ENCODE peak calls at places on chromosomes 5 and 9, in four cellular contexts. G is heart left ventricle, T is Peyer's patch, M is ovary. L is an unnamed sample. For H3K27me3, the result is how much of the 10 kb centered on the place peaks cover.

GRCh38 chr5:112684737-112685136 is 52.9 kb upstream of the APC start:
- DNase-seq in T (no peak), M (no peak), G (peak), L (no peak)

GRCh38 chr9:124054671-124055212 is 43.2 kb downstream of the LHX2 start:
- DNase-seq in M (no peak), T (no peak), G (no peak), L (peak)

GRCh38 chr9:116075191-116075590 is 78.4 kb upstream of the PAPPA start:
- DNase-seq in G (no peak), T (no peak), M (no peak), L (no peak)

GRCh38 chr5:134103998-134104612 is 10.4 kb upstream of the TCF7 start:
- DNase-seq in M (no peak), T (no peak), G (no peak), L (no peak)

GRCh38 chr5:43019615-43020293 is 20.4 kb downstream of the ANXA2R start:
- DNase-seq in M (no peak), G (peak), T (peak), L (peak)

GRCh38 chr9:133615101-133615896 is 6.1 kb upstream of the FAM163B start:
- DNase-seq in G (no peak), T (no peak), M (no peak), L (no peak)

GRCh38 chr5:75571547-75571946 is 39.7 kb upstream of the ANKDD1B start:
- DNase-seq in T (no peak), G (no peak), M (no peak), L (no peak)

GRCh38 chr5:111792659-111793058 is 35.7 kb upstream of the NREP start:
- DNase-seq in G (no peak), M (no peak), T (no peak), L (no peak)

GRCh38 chr5:68196876-68197275 is 18.7 kb upstream of the PIK3R1 start:
- DNase-seq in T (peak), M (no peak), G (peak), L (peak)

GRCh38 chr9:135487281-135488012 is 7.9 kb downstream of the PPP1R26 start:
- DNase-seq in T (no peak), G (no peak), M (no peak), L (no peak)

GRCh38 chr5:175870820-175871447 is 444 bp upstream of the CPLX2 start:
- DNase-seq in G (no peak), M (no peak), T (no peak), L (no peak)

GRCh38 chr5:9099681-9100080 is 446.2 kb downstream of the SEMA5A start:
- DNase-seq in M (no peak), T (no peak), G (no peak), L (no peak)

GRCh38 chr5:164207646-164208045 is 702.2 kb downstream of the MAT2B start:
- DNase-seq in T (no peak), M (no peak), G (no peak), L (no peak)
- TF ChIP-seq POLR2A in T (no peak), M (no peak), G (no peak), L (no peak)

GRCh38 chr9:112717669-112718331 is at the start of gene INIP:
- DNase-seq in M (peak), T (peak), G (peak), L (peak)
- TF ChIP-seq CTCF in M (no peak), T (no peak), G (no peak), L (no peak)

GRCh38 chr9:137717776-137718327 is 99.0 kb downstream of the EHMT1 start:
- DNase-seq in T (no peak), M (no peak), G (no peak), L (no peak)
- H3K27me3 ChIP-seq in T (under half), M (under half), G (under half), L (under half)

DNA sequence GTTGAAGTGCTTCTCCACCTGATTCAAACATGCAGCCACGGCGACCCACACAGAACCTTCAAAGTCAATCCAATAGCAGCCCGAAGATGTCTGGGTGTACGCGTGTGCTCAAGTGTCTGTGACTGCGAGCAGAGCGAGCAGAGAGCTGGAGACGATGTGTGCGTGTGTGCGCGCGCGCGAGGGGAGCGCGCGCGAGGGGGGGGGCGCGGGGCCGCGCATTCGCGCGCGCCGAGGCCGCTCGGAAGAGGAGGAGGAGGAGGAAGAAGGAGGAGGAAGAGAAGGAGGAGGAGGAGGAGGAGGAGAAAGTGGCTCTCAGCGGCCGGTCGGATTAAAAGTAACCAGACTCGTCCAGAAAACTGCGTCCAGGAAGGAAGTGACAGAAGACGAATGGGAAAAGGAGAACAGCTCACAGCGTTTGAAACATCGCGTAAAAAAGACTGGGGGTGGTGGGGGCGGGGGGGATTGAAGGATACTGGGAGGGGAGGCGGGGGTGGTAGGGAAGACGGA is at the start of gene MEF2C:
- DNase-seq in M (peak), G (peak), T (peak), L (peak)
- TF ChIP-seq POLR2A in M (peak), G (peak), T (peak), L (peak)

GRCh38 chr5:140632366-140633080 is 452 bp downstream of the CD14 start:
- DNase-seq in T (peak), M (peak), G (peak), L (peak)

GRCh38 chr5:140634103-140634502 is 1.1 kb upstream of the CD14 start:
- DNase-seq in M (no peak), T (no peak), G (no peak), L (no peak)

GRCh38 chr5:140631831-140632365 is 1.1 kb downstream of the CD14 start:
- DNase-seq in T (no peak), G (no peak), M (no peak), L (no peak)

GRCh38 chr5:140631063-140631462 is 1.9 kb downstream of the CD14 start:
- DNase-seq in T (no peak), M (no peak), G (no peak), L (no peak)

DNA sequence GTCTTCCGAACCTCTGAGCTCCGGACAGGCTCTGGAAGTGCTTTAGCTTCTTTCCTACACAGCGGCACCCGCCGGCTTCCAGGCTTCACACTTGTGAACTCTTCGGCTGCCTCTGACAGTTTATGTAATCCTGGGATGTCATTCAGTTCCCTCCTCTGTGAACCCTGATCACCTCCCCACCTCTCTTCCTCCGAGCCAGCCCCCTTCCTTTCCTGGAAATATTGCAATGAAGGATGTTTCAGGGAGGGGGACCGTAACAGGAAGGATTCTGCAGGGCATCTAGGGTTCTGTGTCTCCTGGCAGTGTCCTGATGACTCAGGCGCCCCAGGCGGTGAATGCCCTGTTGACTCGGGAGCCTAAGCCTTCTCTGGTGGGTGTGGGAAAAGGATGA is at the start of gene CD14:
- DNase-seq in G (peak), M (peak), T (peak), L (peak)
- TF ChIP-seq CTCF in G (no peak), M (no peak), T (no peak), L (peak)

DNA sequence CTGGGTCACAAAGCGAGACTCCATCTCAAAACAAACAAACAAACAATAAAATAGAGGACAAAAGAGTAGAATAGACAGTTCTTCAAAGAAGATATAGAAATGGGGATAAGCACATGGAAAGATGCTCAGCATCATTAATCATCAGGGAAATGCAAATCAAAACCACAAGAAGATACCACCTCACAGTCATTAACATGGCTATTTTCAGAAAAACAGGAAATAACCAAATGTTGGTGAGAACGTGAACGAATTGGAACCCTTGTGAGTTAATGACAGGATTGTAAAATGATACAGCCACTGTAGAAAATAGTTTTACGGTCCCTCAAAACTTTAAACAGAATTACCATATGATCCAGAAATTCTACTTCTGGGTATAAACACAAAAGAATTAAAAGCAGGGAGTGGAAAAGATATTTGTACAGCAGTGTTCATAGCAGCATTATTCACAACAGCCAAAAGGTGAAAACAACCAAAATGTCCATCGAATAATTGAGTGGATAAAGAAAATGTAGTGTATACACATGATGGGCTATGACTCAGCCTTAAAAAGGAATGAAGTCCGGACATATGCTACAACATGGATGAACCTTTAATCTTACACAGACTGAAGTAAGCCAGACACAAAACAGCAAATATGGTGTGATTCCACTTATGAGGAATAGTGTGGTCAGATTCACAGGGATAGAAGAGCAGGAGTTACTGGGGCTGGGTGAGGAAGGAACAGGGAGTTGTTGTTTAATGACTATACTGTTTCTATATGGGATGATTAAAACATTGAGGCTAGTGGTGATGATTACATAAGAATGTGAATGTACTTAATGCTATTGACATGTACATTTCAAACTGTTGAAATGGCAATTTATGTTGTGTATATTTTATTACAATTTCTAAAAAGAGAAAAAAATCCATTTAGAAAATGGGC is 19.7 kb downstream of the OR2V2 start:
- DNase-seq in M (no peak), T (no peak), G (no peak), L (no peak)
- H3K27me3 ChIP-seq in M (under half), T (under half), G (under half), L (half or more)

GRCh38 chr9:89309608-89310485 is 1.1 kb upstream of the CKS2 start:
- DNase-seq in G (no peak), M (no peak), T (no peak), L (no peak)
- TF ChIP-seq POLR2A in G (no peak), M (no peak), T (peak), L (no peak)

DNA sequence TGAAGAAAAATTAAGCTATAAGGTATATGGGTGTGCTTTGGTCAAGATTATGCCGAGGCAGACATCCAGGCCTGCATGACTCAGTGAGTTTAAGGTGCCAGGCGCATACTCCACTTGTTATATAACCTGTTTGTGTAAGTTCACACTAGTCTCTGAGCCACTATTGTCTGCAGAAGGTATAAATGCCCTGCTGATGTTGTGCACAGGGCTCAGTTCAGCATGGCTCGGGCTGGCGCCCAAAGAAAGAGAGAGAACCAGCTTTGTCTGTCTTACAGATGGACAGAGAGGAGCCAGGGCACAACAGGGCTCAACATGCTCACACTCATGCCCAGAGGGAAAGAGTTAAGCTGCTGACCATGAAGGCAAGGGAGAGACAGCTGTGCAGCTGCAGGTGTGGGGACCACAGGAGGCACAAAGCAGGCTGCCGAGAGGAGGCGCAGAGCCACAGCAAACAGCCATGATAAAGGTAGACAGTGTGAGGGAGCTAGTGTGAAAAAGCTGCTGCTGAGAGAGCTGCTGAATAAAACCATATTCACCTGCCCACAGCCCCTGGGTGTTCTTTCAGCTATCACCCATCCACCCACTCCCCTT is 1587.6 kb upstream of the C9orf72 start:
- DNase-seq in T (no peak), M (no peak), G (no peak), L (no peak)
- TF ChIP-seq CTCF in T (no peak), M (no peak), G (no peak), L (no peak)

GRCh38 chr5:36570268-36570667 is 36.1 kb upstream of the SLC1A3 start:
- DNase-seq in G (peak), T (no peak), M (peak), L (no peak)

GRCh38 chr5:36570696-36571095 is 35.7 kb upstream of the SLC1A3 start:
- DNase-seq in M (no peak), T (no peak), G (no peak), L (no peak)

GRCh38 chr5:36571643-36572042 is 34.8 kb upstream of the SLC1A3 start:
- DNase-seq in G (no peak), T (no peak), M (no peak), L (no peak)

GRCh38 chr5:36573441-36573840 is 33.0 kb upstream of the SLC1A3 start:
- DNase-seq in G (no peak), M (no peak), T (no peak), L (no peak)

DNA sequence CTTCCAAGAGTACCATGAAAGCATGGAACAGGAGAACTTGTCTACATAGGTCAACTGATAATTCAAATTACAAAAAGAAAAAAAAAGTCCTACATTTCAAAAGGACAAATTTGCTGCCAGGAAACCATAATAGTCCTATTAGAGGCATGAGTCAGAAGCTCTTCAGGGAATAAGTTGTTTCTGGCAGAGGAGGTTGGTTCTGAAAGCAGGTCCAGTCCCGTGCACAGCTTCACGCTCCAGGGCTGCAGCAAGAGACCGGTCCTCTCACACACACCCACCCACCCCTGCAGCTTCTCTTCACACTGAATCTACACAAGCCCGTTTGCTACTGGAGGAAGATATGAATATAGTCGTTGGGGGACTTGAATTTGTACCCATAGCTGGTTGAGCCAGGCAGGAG is 37.0 kb upstream of the SLC1A3 start:
- DNase-seq in T (no peak), G (peak), M (no peak), L (no peak)
- H3K27me3 ChIP-seq in T (under half), G (under half), M (under half), L (under half)